ENCODE peak calls at places on chromosomes 1 and 21, in eight cellular contexts. G is body of pancreas, T is tibial nerve, C is heart left ventricle, Z is prostate gland, Y is A549, E is ovary, F is K562. M is an unnamed sample.

GRCh38 chr1:29330856-29331255 is 94.5 kb downstream of the PTPRU start:
- DNase-seq in G (no peak), T (no peak), C (no peak), Z (no peak), Y (no peak), E (no peak), F (no peak), M (no peak)

GRCh38 chr1:246364415-246364941 is 142.6 kb downstream of the SMYD3 start:
- DNase-seq in G (no peak), T (no peak), C (no peak), Z (no peak), Y (no peak), E (no peak), F (no peak), M (no peak)

GRCh38 chr1:109371271-109371739 is 26.4 kb downstream of the SORT1 start:
- DNase-seq in G (no peak), T (no peak), C (no peak), Z (peak; percentile 27), Y (no peak), E (no peak), F (no peak), M (no peak)

GRCh38 chr1:91929246-91929645 is 20.0 kb upstream of the BRDT start:
- DNase-seq in G (no peak), T (no peak), C (no peak), Z (no peak), Y (no peak), E (peak; percentile 62), F (no peak), M (no peak)

GRCh38 chr1:55443175-55443933 is 228.2 kb upstream of the USP24 start:
- DNase-seq in G (peak; percentile 31), T (peak; percentile 82), C (peak; percentile 69), Z (peak; percentile 10), Y (peak; percentile 92), E (peak; percentile 70), F (no peak), M (no peak)

GRCh38 chr1:25641931-25642611 is 25.5 kb downstream of the MAN1C1 start:
- DNase-seq in G (no peak), T (no peak), C (no peak), Z (no peak), Y (no peak), E (no peak), F (no peak), M (no peak)

GRCh38 chr1:110879758-110880606 is 7.0 kb downstream of the CD53 start:
- DNase-seq in G (no peak), T (no peak), C (no peak), Z (no peak), Y (no peak), E (no peak), F (peak; percentile 58), M (peak; percentile 80)

GRCh38 chr1:198936371-198937083 is 297.7 kb downstream of the PTPRC start:
- DNase-seq in G (no peak), T (no peak), C (no peak), Z (no peak), Y (no peak), E (no peak), F (no peak), M (peak; percentile 51)

GRCh38 chr1:230361941-230362340 is 64.2 kb downstream of the PGBD5 start:
- DNase-seq in G (no peak), T (no peak), C (no peak), Z (no peak), Y (no peak), E (no peak), F (no peak), M (no peak)

GRCh38 chr1:30191154-30191702 is 532.2 kb downstream of the MATN1 start:
- DNase-seq in G (no peak), T (no peak), C (no peak), Z (no peak), Y (peak; percentile 46), E (peak; percentile 38), F (peak; percentile 92), M (peak; percentile 90)

GRCh38 chr21:41783476-41784150 is 16.8 kb upstream of the RIPK4 start:
- DNase-seq in G (peak; percentile 48), T (no peak), C (no peak), Z (peak; percentile 75), Y (peak; percentile 68), E (no peak), F (no peak), M (peak; percentile 78)

GRCh38 chr1:50333595-50333974 is 89.7 kb downstream of the DMRTA2 start:
- DNase-seq in G (peak; percentile 54), T (no peak), C (peak; percentile 34), Z (no peak), Y (peak; percentile 34), E (peak; percentile 60), F (peak; percentile 92), M (peak; percentile 71)

GRCh38 chr1:77888071-77888428 is 374 bp upstream of the NEXN start:
- DNase-seq in G (no peak), T (no peak), C (no peak), Z (no peak), Y (no peak), E (no peak), F (no peak), M (peak; percentile 60)

GRCh38 chr1:199273837-199274379 is 635.1 kb downstream of the PTPRC start:
- DNase-seq in G (peak; percentile 40), T (no peak), C (no peak), Z (no peak), Y (no peak), E (no peak), F (no peak), M (no peak)

GRCh38 chr1:85203573-85204169 is 2.9 kb upstream of the SYDE2 start:
- DNase-seq in G (no peak), T (no peak), C (no peak), Z (no peak), Y (no peak), E (no peak), F (no peak), M (no peak)

GRCh38 chr1:23424171-23424959 is at the start of gene TCEA3:
- DNase-seq in G (peak; percentile 82), T (no peak), C (peak; percentile 70), Z (peak; percentile 64), Y (no peak), E (peak; percentile 75), F (no peak), M (no peak)

GRCh38 chr1:23421752-23422312 is 2.7 kb downstream of the TCEA3 start:
- DNase-seq in G (peak; percentile 64), T (no peak), C (no peak), Z (no peak), Y (no peak), E (no peak), F (peak; percentile 46), M (no peak)

GRCh38 chr1:23422955-23423354 is 1.6 kb downstream of the TCEA3 start:
- DNase-seq in G (peak; percentile 36), T (no peak), C (no peak), Z (no peak), Y (no peak), E (peak; percentile 65), F (no peak), M (no peak)

GRCh38 chr1:23422313-23422877 is 2.2 kb downstream of the TCEA3 start:
- DNase-seq in G (peak; percentile 65), T (peak; percentile 46), C (peak; percentile 74), Z (peak; percentile 68), Y (no peak), E (peak; percentile 87), F (peak; percentile 77), M (peak; percentile 72)

GRCh38 chr1:23423415-23424170 is 955 bp downstream of the TCEA3 start:
- DNase-seq in G (peak; percentile 90), T (no peak), C (peak; percentile 49), Z (peak; percentile 53), Y (no peak), E (peak; percentile 85), F (no peak), M (no peak)
- TF ChIP-seq POLR2A in G (peak; percentile 68), T (no peak), C (no peak), Z (no peak), Y (no peak), E (no peak), F (no peak), M (no peak)

GRCh38 chr21:33032434-33033047 is 6.8 kb downstream of the OLIG2 start:
- DNase-seq in G (no peak), T (no peak), C (no peak), Z (no peak), Y (no peak), E (no peak), F (no peak), M (no peak)
- TF ChIP-seq POLR2A in G (no peak), T (no peak), C (no peak), Z (no peak), Y (no peak), E (no peak), F (no peak), M (no peak)

DNA sequence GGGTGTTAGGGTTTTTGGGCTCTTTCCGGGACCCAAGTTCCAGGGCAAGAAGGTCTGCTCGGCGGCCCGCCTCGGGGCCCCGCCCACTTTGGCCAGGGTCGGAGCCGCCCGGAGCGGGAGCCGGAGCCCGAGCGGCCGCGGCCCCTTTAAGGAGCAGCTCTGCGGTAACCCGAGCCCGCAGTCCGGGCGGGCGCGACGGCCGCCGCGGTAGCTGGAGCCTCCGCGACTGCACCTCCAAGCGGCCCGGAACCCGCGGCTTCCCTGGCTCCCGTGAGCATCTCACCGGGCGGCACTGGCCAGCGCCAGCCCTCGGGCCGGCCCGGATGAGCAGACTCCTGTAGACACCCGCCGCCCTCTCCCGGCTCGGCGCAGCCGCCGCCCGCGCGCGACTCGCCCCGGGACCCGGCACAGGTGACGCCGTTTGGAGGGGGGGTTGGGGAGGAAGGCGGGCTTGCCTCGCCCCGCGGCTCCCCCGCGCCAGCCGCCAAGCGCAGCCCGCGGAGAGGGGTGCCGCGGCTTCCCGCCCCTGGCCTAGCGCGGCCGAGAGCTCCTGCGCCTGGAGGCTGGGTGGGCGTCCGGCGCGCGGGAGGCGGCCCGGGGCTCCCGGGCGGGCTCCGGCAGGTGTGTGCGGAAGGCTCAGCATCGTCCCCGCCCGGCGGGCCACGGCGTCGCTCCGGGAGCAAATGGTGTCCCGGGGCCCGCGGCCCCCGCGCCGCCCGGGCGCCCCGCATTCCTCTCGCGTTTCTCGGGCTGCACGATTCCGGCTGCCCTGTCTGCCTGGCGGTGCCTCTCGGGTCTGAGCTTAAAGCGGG is at the start of gene TLCD4:
- DNase-seq in G (peak; percentile 75), T (no peak), C (peak; percentile 67), Z (peak; percentile 33), Y (peak; percentile 50), E (peak; percentile 61), F (peak; percentile 79), M (peak; percentile 83)
- TF ChIP-seq POLR2A in G (peak; percentile 74), T (no peak), C (peak; percentile 2), Z (peak; percentile 24), Y (peak; percentile 33), E (no peak), F (peak; percentile 63), M (no peak)

DNA sequence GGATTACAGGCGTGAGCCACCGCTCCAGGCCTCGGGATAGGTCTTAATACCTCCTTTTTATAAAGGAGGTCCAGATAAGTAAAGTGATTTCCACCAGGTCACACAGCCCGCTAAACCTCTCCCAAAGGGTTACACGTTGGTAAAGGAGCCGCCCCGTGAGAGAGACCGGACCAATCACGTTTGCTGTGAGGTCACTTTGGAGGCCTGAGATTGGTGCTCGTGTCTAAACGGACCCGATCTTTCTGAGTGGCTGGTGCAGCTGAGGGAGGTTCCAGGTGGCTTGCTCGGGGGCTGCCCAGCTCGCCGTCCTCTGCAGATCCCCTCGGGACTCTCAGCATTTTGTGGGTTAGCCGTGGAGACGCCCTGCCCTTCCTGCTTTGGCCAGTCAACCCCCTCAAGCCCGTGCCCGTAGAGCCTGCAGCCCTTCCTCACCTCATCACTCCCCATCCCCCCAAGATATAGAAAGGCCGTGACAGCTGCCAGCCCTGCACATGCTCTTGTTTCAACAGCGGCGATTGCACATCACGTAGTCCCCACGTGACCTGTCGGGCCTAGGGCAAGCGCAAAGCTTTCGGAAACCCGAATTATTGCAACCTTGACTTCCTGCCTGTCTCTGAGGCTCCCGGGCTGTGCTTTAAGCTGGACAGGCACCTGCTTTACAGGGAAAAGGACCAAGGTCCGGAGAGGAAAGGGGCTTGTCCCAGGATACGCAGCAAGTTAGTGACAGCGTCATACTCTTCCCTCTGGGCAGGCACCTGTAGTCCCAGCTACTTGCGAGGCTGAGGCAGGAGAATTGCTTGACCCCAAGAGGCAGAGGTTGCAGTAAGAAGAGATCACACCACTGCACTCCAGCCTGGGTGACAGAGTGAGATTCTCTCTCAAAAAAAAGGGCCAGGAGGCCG is 5.0 kb upstream of the COA7 start:
- DNase-seq in G (peak; percentile 91), T (peak; percentile 72), C (peak; percentile 90), Z (peak; percentile 86), Y (peak; percentile 92), E (peak; percentile 85), F (peak; percentile 96), M (peak; percentile 85)
- TF ChIP-seq POLR2A in G (peak; percentile 77), T (peak; percentile 39), C (no peak), Z (peak; percentile 35), Y (peak; percentile 7), E (peak; percentile 49), F (peak; percentile 71), M (no peak)

M was measured in erythroblast.